ENCODE peak calls at places on chromosomes 11 and 22, in six cellular contexts. A, S, U, J, B and N are unnamed samples.

GRCh38 chr11:113664981-113665710 is 41.0 kb downstream of the TMPRSS5 start:
- DNase-seq in B (no peak), A (no peak), J (no peak), U (no peak), S (no peak), N (peak)

GRCh38 chr22:38240734-38241252 is 32.0 kb downstream of the TMEM184B start:
- DNase-seq in J (peak), B (no peak), A (peak), U (peak), S (no peak), N (peak)

GRCh38 chr11:1116666-1117390 is 40.9 kb upstream of the MUC5AC start:
- DNase-seq in B (no peak), J (no peak), U (no peak), A (no peak), S (no peak), N (no peak)

GRCh38 chr22:42473484-42474193 is 41.4 kb upstream of the NFAM1 start:
- DNase-seq in S (no peak), U (peak), B (no peak), J (peak), A (peak), N (peak)

GRCh38 chr11:123308077-123308476 is 113.0 kb upstream of the CLMP start:
- DNase-seq in U (peak), A (peak), J (peak), B (no peak), S (no peak), N (peak)

GRCh38 chr11:76795936-76796441 is 12.8 kb downstream of the TSKU start:
- DNase-seq in U (no peak), J (no peak), A (no peak), S (no peak), B (no peak), N (no peak)

GRCh38 chr22:22928666-22929380 is 41.2 kb downstream of the IGLL5 start:
- DNase-seq in J (no peak), S (no peak), A (peak), U (peak), B (peak), N (peak)

GRCh38 chr11:134488512-134488911 is 76.5 kb upstream of the B3GAT1 start:
- DNase-seq in U (no peak), A (no peak), B (no peak), J (no peak), S (no peak), N (no peak)

GRCh38 chr11:78800756-78801155 is 226.1 kb upstream of the NARS2 start:
- DNase-seq in A (no peak), B (no peak), J (no peak), U (no peak), S (no peak), N (no peak)

GRCh38 chr22:20867179-20868099 is 8.6 kb downstream of the SNAP29 start:
- DNase-seq in S (no peak), U (peak), B (no peak), J (no peak), A (no peak), N (no peak)

GRCh38 chr11:47183969-47184368 is 2.3 kb downstream of the PACSIN3 start:
- DNase-seq in A (no peak), B (no peak), J (no peak), U (no peak), S (no peak), N (no peak)